ENCODE peak calls at places on chromosomes 3 and 15, in four cellular contexts. Q is AG09309, Y is progenitor cell of endocrine pancreas, B is bronchial epithelial cell. I is an unnamed sample.

GRCh38 chr15:75030023-75030413 is 6.6 kb downstream of the PPCDC start:
- DNase-seq in Q (no peak), Y (no peak), B (peak; percentile 12), I (no peak)

GRCh38 chr3:41216993-41217392 is 17.7 kb downstream of the CTNNB1 start:
- DNase-seq in Q (no peak), Y (no peak), B (no peak), I (no peak)

GRCh38 chr3:43319364-43319763 is 33.0 kb downstream of the SNRK start:
- DNase-seq in Q (no peak), Y (no peak), B (no peak), I (no peak)

GRCh38 chr15:38129531-38130199 is 123.0 kb upstream of the SPRED1 start:
- DNase-seq in Q (peak; percentile 99), Y (no peak), B (peak; percentile 91), I (no peak)

GRCh38 chr3:196756738-196757137 is 17.1 kb downstream of the PAK2 start:
- DNase-seq in Q (no peak), Y (no peak), B (no peak), I (no peak)

GRCh38 chr15:34266751-34267150 is 41.9 kb downstream of the EMC4 start:
- DNase-seq in Q (no peak), Y (no peak), B (peak; percentile 4), I (no peak)

GRCh38 chr15:85162237-85162636 is 180.6 kb downstream of the PDE8A start:
- DNase-seq in Q (no peak), Y (no peak), B (no peak), I (no peak)

GRCh38 chr3:156723182-156723619 is 48.8 kb downstream of the TIPARP start:
- DNase-seq in Q (no peak), Y (no peak), B (peak; percentile 31), I (no peak)

GRCh38 chr3:40994611-40995010 is 204.7 kb upstream of the CTNNB1 start:
- DNase-seq in Q (no peak), Y (no peak), B (peak; percentile 67), I (no peak)

GRCh38 chr3:31161889-31162288 is 267.4 kb upstream of the GADL1 start:
- DNase-seq in Q (no peak), Y (no peak), B (no peak), I (no peak)

GRCh38 chr15:76470691-76471090 is 134.1 kb downstream of the ISL2 start:
- DNase-seq in Q (peak; percentile 24), Y (no peak), B (no peak), I (no peak)

DNA sequence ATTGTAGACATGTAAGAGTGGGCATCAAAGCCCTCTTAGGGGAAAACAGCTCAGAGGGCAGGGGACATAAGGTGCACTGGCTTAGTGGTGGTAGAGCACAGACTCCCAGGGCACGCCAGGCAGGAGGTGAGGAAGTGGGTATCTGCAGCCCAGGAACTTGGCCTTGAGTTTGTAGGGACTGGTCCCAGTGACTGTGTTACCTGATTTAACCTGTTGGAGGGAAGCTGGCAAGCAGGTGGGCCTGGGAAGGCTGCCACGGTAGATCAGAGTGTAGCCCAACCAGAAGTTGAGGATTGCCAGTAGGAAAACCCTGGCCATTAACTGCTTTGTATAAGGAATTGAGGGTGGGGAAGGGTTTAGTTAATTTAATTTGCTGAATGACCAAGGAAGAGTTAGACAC is 417.5 kb upstream of the C2CD4B start:
- DNase-seq in Q (no peak), Y (no peak), B (no peak), I (no peak)
- TF ChIP-seq CTCF in Q (no peak), Y (no peak), B (no peak), I (no peak)

DNA sequence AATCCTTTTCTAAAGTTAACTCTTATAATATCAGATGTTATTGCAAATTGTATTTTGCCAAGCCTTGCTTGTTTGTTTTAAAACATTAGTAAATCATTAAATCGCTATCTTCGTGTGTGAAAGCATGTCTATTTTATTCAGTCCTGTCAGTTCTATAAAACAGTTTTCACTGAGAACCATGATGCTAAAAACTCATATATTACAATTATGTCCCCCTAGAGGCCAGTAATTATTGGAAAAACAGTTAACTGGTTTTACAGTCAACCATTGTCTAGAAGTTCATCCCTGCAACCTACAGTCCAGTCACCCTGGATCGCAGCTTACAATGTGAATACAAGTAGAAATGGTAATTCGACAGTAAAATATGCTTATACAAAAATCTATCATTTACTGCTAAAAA is 311.5 kb upstream of the ROBO2 start:
- DNase-seq in Q (no peak), Y (no peak), B (no peak), I (no peak)
- TF ChIP-seq CTCF in Q (no peak), Y (no peak), B (no peak), I (peak; percentile 15)

DNA sequence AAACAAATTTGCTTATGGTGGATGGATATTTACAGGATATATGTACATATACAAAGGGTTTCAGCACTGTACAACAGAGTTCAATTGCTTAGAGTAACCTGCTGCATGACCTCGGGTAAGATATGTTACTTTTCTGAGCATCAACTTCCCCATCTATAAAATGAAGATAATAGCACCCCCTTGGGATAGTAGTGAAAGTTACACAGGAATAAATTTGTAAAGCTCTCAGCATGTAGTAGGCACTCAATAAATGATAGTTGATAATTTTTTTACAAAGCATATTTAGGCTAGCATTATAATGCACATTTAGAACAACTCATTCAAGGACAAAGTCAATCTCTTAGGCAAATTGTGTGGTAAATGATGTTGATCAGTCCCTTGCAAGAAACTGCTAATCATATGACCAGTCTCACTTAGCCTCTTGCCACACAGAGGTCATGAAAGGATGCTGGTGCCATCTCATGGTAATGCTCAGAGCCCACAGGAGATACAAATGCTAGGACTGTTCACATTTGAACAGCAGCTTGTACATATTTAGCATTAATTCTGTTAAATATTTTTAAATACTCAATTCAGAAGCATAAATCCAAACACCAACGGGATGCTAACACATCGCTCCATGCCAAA is 123.9 kb downstream of the MAGI1 start:
- DNase-seq in Q (no peak), Y (no peak), B (peak; percentile 10), I (no peak)
- TF ChIP-seq CTCF in Q (no peak), Y (no peak), B (peak; percentile 3), I (no peak)

GRCh38 chr3:129605593-129606521 is 619 bp downstream of the PLXND1 start:
- DNase-seq in Q (no peak), Y (no peak), B (no peak), I (peak; percentile 62)
- TF ChIP-seq CTCF in Q (no peak), Y (no peak), B (no peak), I (no peak)

GRCh38 chr15:92596623-92597022 is 59.0 kb downstream of the FAM174B start:
- DNase-seq in Q (no peak), Y (no peak), B (no peak), I (no peak)
- TF ChIP-seq CTCF in Q (no peak), Y (no peak), B (no peak), I (no peak)

GRCh38 chr15:79179597-79179996 is 89.0 kb upstream of the RASGRF1 start:
- DNase-seq in Q (no peak), Y (no peak), B (no peak), I (no peak)

GRCh38 chr15:79180318-79180717 is 89.7 kb upstream of the RASGRF1 start:
- DNase-seq in Q (no peak), Y (no peak), B (no peak), I (no peak)

GRCh38 chr15:79184465-79184892 is 93.9 kb upstream of the RASGRF1 start:
- DNase-seq in Q (peak; percentile 14), Y (peak; percentile 60), B (peak; percentile 37), I (peak; percentile 48)

GRCh38 chr15:79186616-79187015 is 95.9 kb upstream of the ANKRD34C start:
- DNase-seq in Q (no peak), Y (no peak), B (no peak), I (no peak)

DNA sequence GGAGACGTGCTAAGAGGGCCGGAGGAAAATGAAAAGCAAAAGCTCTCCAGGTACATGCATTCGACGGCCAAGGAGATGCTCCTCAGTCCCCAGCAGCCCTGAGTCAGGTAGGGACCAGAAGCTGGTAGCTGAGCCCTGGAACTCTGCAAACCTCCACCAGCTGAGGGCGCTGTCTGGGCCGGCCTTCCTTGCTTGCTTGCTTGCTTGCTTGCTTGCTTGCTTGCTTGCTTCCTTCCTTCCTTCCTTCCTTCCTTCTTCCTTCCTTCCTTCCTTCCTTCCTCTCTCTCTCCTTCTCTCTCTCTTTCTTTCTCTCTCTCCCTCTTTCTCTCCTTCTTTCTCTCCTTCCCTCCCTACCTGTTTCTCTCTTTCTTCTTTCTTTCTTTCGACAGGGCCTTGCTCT is 94.6 kb upstream of the RASGRF1 start:
- DNase-seq in Q (no peak), Y (no peak), B (no peak), I (no peak)
- TF ChIP-seq CTCF in Q (peak; percentile 37), Y (no peak), B (peak; percentile 43), I (no peak)

GRCh38 chr3:53881691-53882593 is at the start of gene ACTR8:
- DNase-seq in Q (no peak), Y (peak; percentile 84), B (peak; percentile 52), I (peak; percentile 88)
- TF ChIP-seq CTCF in Q (peak; percentile 21), Y (peak; percentile 40), B (peak; percentile 35), I (no peak)

GRCh38 chr15:97861529-97861928 is 99.0 kb upstream of the ARRDC4 start:
- DNase-seq in Q (no peak), Y (no peak), B (no peak), I (no peak)

GRCh38 chr15:97870771-97871170 is 89.7 kb upstream of the ARRDC4 start:
- DNase-seq in Q (no peak), Y (no peak), B (no peak), I (no peak)

GRCh38 chr15:97867870-97868269 is 92.6 kb upstream of the ARRDC4 start:
- DNase-seq in Q (no peak), Y (no peak), B (no peak), I (no peak)

GRCh38 chr15:97868964-97869363 is 91.5 kb upstream of the ARRDC4 start:
- DNase-seq in Q (no peak), Y (no peak), B (no peak), I (no peak)

DNA sequence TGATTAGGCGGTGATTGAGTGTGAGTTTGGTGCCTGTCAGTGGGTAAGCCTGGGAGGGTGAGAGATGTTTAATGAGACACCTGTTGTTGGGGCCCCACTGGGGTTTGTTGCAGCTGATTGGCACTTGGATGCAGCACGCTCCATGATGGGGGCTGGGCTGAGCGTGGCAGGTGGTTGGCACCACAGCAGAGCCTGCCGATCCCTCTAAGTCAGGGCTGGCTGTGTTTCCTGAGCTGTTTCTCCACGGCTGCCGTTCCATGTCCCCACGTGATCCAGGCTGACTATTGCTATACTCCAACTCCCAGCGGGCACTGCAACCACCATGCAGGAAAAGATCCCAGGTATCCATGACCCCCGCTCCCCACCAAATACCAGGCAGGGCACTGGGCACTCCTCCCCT is 93.5 kb upstream of the ARRDC4 start:
- DNase-seq in Q (no peak), Y (no peak), B (no peak), I (no peak)
- TF ChIP-seq CTCF in Q (no peak), Y (no peak), B (no peak), I (no peak)

GRCh38 chr3:150286390-150287147 is 121.5 kb upstream of the TSC22D2 start:
- DNase-seq in Q (no peak), Y (no peak), B (peak; percentile 74), I (no peak)
- TF ChIP-seq CTCF in Q (peak; percentile 58), Y (peak; percentile 74), B (peak; percentile 63), I (peak; percentile 50)